ENCODE peak calls at places on chromosomes 12 and 14, in five cellular contexts. J is H54; L is uterus; Q is stimulated activated CD4-positive, alpha-beta T cell treated with anti-CD3 and anti-CD28 coated beads, Interleukin-4, amount 100 ng/mL, for 4 hours; B is activated CD4-positive, alpha-beta T cell treated with anti-CD3 and anti-CD28 coated beads for 48 hours. E is an unnamed sample.

GRCh38 chr14:64421166-64421565 is 33.0 kb downstream of the MTHFD1 start:
- DNase-seq in J (no peak), L (no peak), Q (no peak), B (no peak), E (no peak)

GRCh38 chr14:25111061-25111601 is 61.2 kb upstream of the STXBP6 start:
- DNase-seq in J (no peak), L (no peak), Q (no peak), B (no peak), E (no peak)

GRCh38 chr12:70660620-70661219 is 23.5 kb upstream of the PTPRB start:
- DNase-seq in J (peak), L (no peak), Q (no peak), B (no peak), E (no peak)

GRCh38 chr14:100417466-100417865 is 94.3 kb downstream of the SLC25A47 start:
- DNase-seq in J (peak), L (peak), Q (no peak), B (no peak), E (no peak)

GRCh38 chr14:34237677-34238076 is 224.4 kb downstream of the SPTSSA start:
- DNase-seq in J (no peak), L (no peak), Q (no peak), B (no peak), E (no peak)

GRCh38 chr14:23577004-23577681 is 1.4 kb downstream of the JPH4 start:
- DNase-seq in J (no peak), L (peak), Q (no peak), B (no peak), E (no peak)

GRCh38 chr12:110039085-110039807 is 9.1 kb downstream of the C12orf76 start:
- DNase-seq in J (peak), L (no peak), Q (no peak), B (peak), E (peak)

GRCh38 chr14:41604793-41605534 is 1.7 kb upstream of the LRFN5 start:
- DNase-seq in J (no peak), L (peak), Q (no peak), B (no peak), E (no peak)

GRCh38 chr14:92362781-92363235 is 39.8 kb downstream of the SLC24A4 start:
- DNase-seq in J (peak), L (peak), Q (no peak), B (no peak), E (no peak)

GRCh38 chr12:122928033-122928890 is 32.3 kb upstream of the VPS37B start:
- DNase-seq in J (no peak), L (no peak), Q (no peak), B (no peak), E (no peak)

GRCh38 chr14:52906141-52906601 is 44.7 kb downstream of the FERMT2 start:
- DNase-seq in J (no peak), L (no peak), Q (no peak), B (no peak), E (no peak)

GRCh38 chr14:91376547-91377477 is 40.8 kb downstream of the CCDC88C start:
- DNase-seq in J (no peak), L (no peak), Q (no peak), B (no peak), E (no peak)

GRCh38 chr14:95979339-95980042 is 59.7 kb upstream of the C14orf132 start:
- DNase-seq in J (no peak), L (no peak), Q (no peak), B (no peak), E (no peak)

GRCh38 chr12:46101121-46101869 is 110.9 kb upstream of the SCAF11 start:
- DNase-seq in J (no peak), L (no peak), Q (no peak), B (no peak), E (no peak)

GRCh38 chr12:6613015-6613775 is 6.0 kb upstream of the CHD4 start:
- DNase-seq in J (peak), L (peak), Q (no peak), B (no peak), E (peak)

GRCh38 chr12:56676851-56677601 is 11.1 kb downstream of the PTGES3 start:
- DNase-seq in J (no peak), L (no peak), Q (no peak), B (no peak), E (no peak)

GRCh38 chr12:47218191-47218654 is 138.5 kb upstream of the AMIGO2 start:
- DNase-seq in J (no peak), L (no peak), Q (no peak), B (peak), E (peak)

GRCh38 chr14:68703093-68703492 is 89.8 kb downstream of the ZFP36L1 start:
- DNase-seq in J (peak), L (no peak), Q (no peak), B (peak), E (peak)

GRCh38 chr14:52551696-52552062 is 626 bp downstream of the TXNDC16 start:
- DNase-seq in J (no peak), L (no peak), Q (no peak), B (no peak), E (no peak)

GRCh38 chr14:24699052-24699451 is 65.1 kb upstream of the GZMB start:
- DNase-seq in J (no peak), L (no peak), Q (no peak), B (no peak), E (no peak)

GRCh38 chr12:57129311-57130288 is 1.3 kb downstream of the LRP1 start:
- DNase-seq in J (peak), L (peak), Q (no peak), B (no peak), E (no peak)

GRCh38 chr12:89731614-89732013 is 23.0 kb upstream of the ATP2B1 start:
- DNase-seq in J (no peak), L (no peak), Q (no peak), B (no peak), E (no peak)

GRCh38 chr14:91438845-91439244 is 21.2 kb upstream of the CCDC88C start:
- DNase-seq in J (no peak), L (no peak), Q (no peak), B (no peak), E (no peak)

GRCh38 chr12:125157177-125157576 is 91.9 kb downstream of the AACS start:
- DNase-seq in J (no peak), L (no peak), Q (no peak), B (no peak), E (no peak)

GRCh38 chr12:91361864-91362263 is 179.2 kb upstream of the DCN start:
- DNase-seq in J (peak), L (no peak), Q (no peak), B (no peak), E (no peak)

GRCh38 chr14:99171396-99171795 is 100.6 kb downstream of the BCL11B start:
- DNase-seq in J (no peak), L (no peak), Q (no peak), B (no peak), E (no peak)

GRCh38 chr14:90554341-90554740 is 157.5 kb downstream of the CALM1 start:
- DNase-seq in J (no peak), L (no peak), Q (no peak), B (no peak), E (no peak)

GRCh38 chr12:12883369-12884001 is 7.9 kb upstream of the GPRC5A start:
- DNase-seq in J (no peak), L (no peak), Q (no peak), B (no peak), E (no peak)

GRCh38 chr14:92415969-92416368 is 93.0 kb downstream of the SLC24A4 start:
- DNase-seq in J (no peak), L (no peak), Q (no peak), B (no peak), E (no peak)

GRCh38 chr12:107891967-107892366 is 117.5 kb downstream of the ASCL4 start:
- DNase-seq in J (no peak), L (no peak), Q (no peak), B (no peak), E (no peak)

GRCh38 chr14:70073924-70074566 is 114.7 kb downstream of the SLC8A3 start:
- DNase-seq in J (peak), L (no peak), Q (peak), B (peak), E (peak)

GRCh38 chr14:67251573-67252226 is 10.5 kb downstream of the PALS1 start:
- DNase-seq in J (no peak), L (no peak), Q (no peak), B (no peak), E (no peak)

GRCh38 chr12:22518998-22519397 is 25.3 kb downstream of the C2CD5 start:
- DNase-seq in J (no peak), L (no peak), Q (no peak), B (no peak), E (no peak)

GRCh38 chr12:80364056-80364455 is 80.0 kb upstream of the PTPRQ start:
- DNase-seq in J (no peak), L (no peak), Q (no peak), B (no peak), E (no peak)

E was measured in activated CD4-positive, alpha-beta memory T cell treated with anti-CD3 and anti-CD28 coated beads for 36 hours.